ENCODE peak calls at places on chromosomes 2 and 18, in eight cellular contexts. A is HT1080, E is left kidney, L is LoVo, W is NCI-H2029 treated with DMSO at 0.1 percent for 48 hours, Q is AG04450, F is lung microvascular endothelial cell, R is SW 1271. N is an unnamed sample.

GRCh38 chr2:96965781-96966514 is 20.4 kb downstream of the FAM178B start:
- DNase-seq in A (no peak), E (no peak), L (no peak), W (no peak), Q (no peak), F (no peak), R (no peak), N (no peak)

GRCh38 chr2:239379641-239380170 is 21.1 kb downstream of the HDAC4 start:
- DNase-seq in A (no peak), E (no peak), L (no peak), W (no peak), Q (no peak), F (no peak), R (no peak), N (no peak)

GRCh38 chr2:231621051-231621879 is 28.6 kb downstream of the TEX44 start:
- DNase-seq in A (no peak), E (peak), L (peak), W (peak), Q (no peak), F (no peak), R (no peak), N (no peak)

GRCh38 chr2:95012881-95013550 is 12.5 kb upstream of the MAL start:
- DNase-seq in A (no peak), E (no peak), L (no peak), W (no peak), Q (no peak), F (no peak), R (no peak), N (peak)

GRCh38 chr2:229921892-229922448 is at the start of gene TRIP12:
- DNase-seq in A (peak), E (peak), L (peak), W (peak), Q (peak), F (peak), R (peak), N (peak)

GRCh38 chr2:159875083-159875482 is 77.1 kb upstream of the CD302 start:
- DNase-seq in A (no peak), E (peak), L (no peak), W (no peak), Q (no peak), F (no peak), R (no peak), N (no peak)

GRCh38 chr2:206287197-206287596 is 12.7 kb downstream of the ZDBF2 start:
- DNase-seq in A (no peak), E (no peak), L (no peak), W (no peak), Q (no peak), F (no peak), R (no peak), N (no peak)

GRCh38 chr2:216492951-216493685 is 5.5 kb upstream of the RPL37A start:
- DNase-seq in A (peak), E (peak), L (no peak), W (no peak), Q (peak), F (peak), R (no peak), N (peak)

GRCh38 chr18:77063256-77063655 is 69.3 kb downstream of the MBP start:
- DNase-seq in A (peak), E (no peak), L (no peak), W (no peak), Q (no peak), F (peak), R (no peak), N (no peak)

GRCh38 chr2:120576509-120577474 is 158.9 kb upstream of the GLI2 start:
- DNase-seq in A (no peak), E (peak), L (no peak), W (no peak), Q (no peak), F (peak), R (no peak), N (peak)

GRCh38 chr18:23526516-23527063 is 23.3 kb downstream of the RMC1 start:
- DNase-seq in A (no peak), E (peak), L (no peak), W (no peak), Q (no peak), F (no peak), R (no peak), N (no peak)

GRCh38 chr2:94993176-94994062 is 32.1 kb upstream of the MAL start:
- DNase-seq in A (no peak), E (no peak), L (no peak), W (no peak), Q (no peak), F (no peak), R (no peak), N (no peak)

GRCh38 chr2:1974391-1974790 is 230.1 kb upstream of the PXDN start:
- DNase-seq in A (peak), E (no peak), L (no peak), W (no peak), Q (no peak), F (no peak), R (no peak), N (peak)

GRCh38 chr2:36366491-36367120 is 11.0 kb downstream of the CRIM1 start:
- DNase-seq in A (no peak), E (peak), L (no peak), W (no peak), Q (no peak), F (peak), R (no peak), N (no peak)

GRCh38 chr2:3323360-3324035 is 54.1 kb downstream of the EIPR1 start:
- DNase-seq in A (no peak), E (no peak), L (no peak), W (no peak), Q (no peak), F (no peak), R (no peak), N (no peak)

GRCh38 chr2:109128466-109129355 is at the start of gene SH3RF3:
- DNase-seq in A (peak), E (peak), L (no peak), W (no peak), Q (no peak), F (peak), R (peak), N (peak)

GRCh38 chr18:48687694-48688042 is 148.8 kb downstream of the CTIF start:
- DNase-seq in A (no peak), E (no peak), L (no peak), W (no peak), Q (no peak), F (no peak), R (no peak), N (no peak)

GRCh38 chr2:217685255-217685605 is 317.6 kb downstream of the TNS1 start:
- DNase-seq in A (peak), E (peak), L (peak), W (no peak), Q (peak), F (peak), R (no peak), N (peak)

GRCh38 chr2:74292752-74293151 is 50.5 kb downstream of the SLC4A5 start:
- DNase-seq in A (no peak), E (no peak), L (no peak), W (no peak), Q (no peak), F (no peak), R (no peak), N (no peak)

GRCh38 chr2:197613509-197613987 is 61.8 kb downstream of the RFTN2 start:
- DNase-seq in A (no peak), E (peak), L (no peak), W (peak), Q (no peak), F (no peak), R (no peak), N (no peak)

GRCh38 chr2:47782557-47783490 is at the start of gene MSH6:
- DNase-seq in A (peak), E (peak), L (peak), W (peak), Q (peak), F (peak), R (peak), N (peak)

N was measured in GM23248.